ENCODE peak calls at places on chromosome 2, in six cellular contexts. S, L, P, J, F and O are unnamed samples. For H3K9me3, the result is how much of the 10 kb centered on the place peaks cover.

GRCh38 chr2:216118474-216118873 is 9.3 kb downstream of the XRCC5 start:
- DNase-seq in S (no peak), L (no peak), P (peak), J (no peak), F (no peak), O (no peak)

GRCh38 chr2:26989156-26989555 is 18.7 kb downstream of the MAPRE3 start:
- DNase-seq in S (no peak), L (no peak), P (peak), J (no peak), F (no peak), O (no peak)

GRCh38 chr2:185471441-185471840 is 267.2 kb upstream of the FSIP2 start:
- DNase-seq in S (no peak), L (no peak), P (no peak), J (no peak), F (no peak), O (no peak)

GRCh38 chr2:67625178-67625577 is 228.0 kb downstream of the ETAA1 start:
- DNase-seq in S (no peak), L (no peak), P (peak), J (no peak), F (no peak), O (no peak)

GRCh38 chr2:104769096-104769495 is 84.8 kb upstream of the POU3F3 start:
- DNase-seq in S (no peak), L (no peak), P (peak), J (no peak), F (no peak), O (no peak)

GRCh38 chr2:27123302-27124150 is at the start of gene ABHD1:
- DNase-seq in S (peak), L (peak), P (peak), J (no peak), F (peak), O (peak)

GRCh38 chr2:1871171-1871570 is 126.9 kb upstream of the PXDN start:
- DNase-seq in S (no peak), L (no peak), P (no peak), J (no peak), F (no peak), O (no peak)

GRCh38 chr2:186485576-186485870 is 537 bp upstream of the ZC3H15 start:
- DNase-seq in S (no peak), L (no peak), P (no peak), J (no peak), F (no peak), O (no peak)

GRCh38 chr2:204681412-204681811 is 136.1 kb downstream of the PARD3B start:
- DNase-seq in S (no peak), L (no peak), P (peak), J (no peak), F (no peak), O (no peak)

GRCh38 chr2:168456526-168457176 is 579 bp downstream of the CERS6 start:
- DNase-seq in S (peak), L (peak), P (peak), J (no peak), F (no peak), O (no peak)

GRCh38 chr2:84223191-84223590 is 235.9 kb downstream of the SUCLG1 start:
- DNase-seq in S (no peak), L (no peak), P (no peak), J (no peak), F (no peak), O (no peak)

GRCh38 chr2:216934623-216935022 is 74.8 kb upstream of the TNP1 start:
- DNase-seq in S (no peak), L (no peak), P (no peak), J (no peak), F (no peak), O (no peak)

GRCh38 chr2:26583381-26583911 is 57.7 kb downstream of the CIB4 start:
- DNase-seq in S (no peak), L (no peak), P (no peak), J (no peak), F (no peak), O (no peak)

GRCh38 chr2:43486604-43487003 is 109.2 kb downstream of the THADA start:
- DNase-seq in S (no peak), L (no peak), P (no peak), J (no peak), F (no peak), O (no peak)

GRCh38 chr2:70627499-70627898 is 73.9 kb upstream of the TGFA start:
- DNase-seq in S (no peak), L (no peak), P (peak), J (no peak), F (no peak), O (no peak)

GRCh38 chr2:203891474-203891873 is 23.9 kb downstream of the CTLA4 start:
- DNase-seq in S (no peak), L (no peak), P (peak), J (no peak), F (no peak), O (no peak)

GRCh38 chr2:206150631-206151030 is 8.6 kb downstream of the NDUFS1 start:
- DNase-seq in S (no peak), L (no peak), P (no peak), J (no peak), F (no peak), O (no peak)

GRCh38 chr2:116160657-116161056 is 1653.8 kb upstream of the DDX18 start:
- DNase-seq in S (no peak), L (no peak), P (no peak), J (no peak), F (no peak), O (no peak)
- H3K9me3 ChIP-seq in S (under half), L (under half), P (under half), J (under half), F (under half), O (under half)

GRCh38 chr2:86498468-86499260 is 57.5 kb downstream of the KDM3A start:
- DNase-seq in S (no peak), L (no peak), P (peak), J (no peak), F (no peak), O (no peak)
- H3K9me3 ChIP-seq in S (under half), L (under half), P (under half), J (under half), F (under half), O (under half)

GRCh38 chr2:9858730-9859068 is 15.4 kb downstream of the TAF1B start:
- DNase-seq in S (no peak), L (no peak), P (no peak), J (no peak), F (no peak), O (no peak)

GRCh38 chr2:9852881-9853280 is 9.6 kb downstream of the TAF1B start:
- DNase-seq in S (no peak), L (no peak), P (no peak), J (no peak), F (no peak), O (no peak)

GRCh38 chr2:9857814-9858729 is 14.8 kb downstream of the TAF1B start:
- DNase-seq in S (no peak), L (no peak), P (no peak), J (no peak), F (no peak), O (no peak)
- H3K9me3 ChIP-seq in S (under half), L (under half), P (under half), J (under half), F (under half), O (under half)

GRCh38 chr2:120053891-120054290 is 41.0 kb downstream of the EPB41L5 start:
- DNase-seq in S (no peak), L (no peak), P (peak), J (no peak), F (no peak), O (no peak)
- H3K9me3 ChIP-seq in S (under half), L (under half), P (under half), J (under half), F (under half), O (under half)

GRCh38 chr2:105882920-105883319 is 138.2 kb downstream of the NCK2 start:
- DNase-seq in S (no peak), L (no peak), P (no peak), J (no peak), F (no peak), O (no peak)
- H3K9me3 ChIP-seq in S (under half), L (under half), P (under half), J (under half), F (under half), O (under half)

GRCh38 chr2:95032341-95032740 is 6.8 kb downstream of the MAL start:
- DNase-seq in S (no peak), L (no peak), P (no peak), J (no peak), F (no peak), O (no peak)

GRCh38 chr2:95029898-95030341 is 4.4 kb downstream of the MAL start:
- DNase-seq in S (no peak), L (no peak), P (no peak), J (no peak), F (no peak), O (no peak)

GRCh38 chr2:95030496-95030895 is 5.0 kb downstream of the MAL start:
- DNase-seq in S (no peak), L (no peak), P (no peak), J (no peak), F (no peak), O (no peak)

GRCh38 chr2:95031726-95032116 is 6.2 kb downstream of the MAL start:
- DNase-seq in S (no peak), L (no peak), P (no peak), J (no peak), F (no peak), O (no peak)

GRCh38 chr2:95031076-95031725 is 5.7 kb downstream of the MAL start:
- DNase-seq in S (no peak), L (no peak), P (no peak), J (no peak), F (no peak), O (no peak)
- H3K9me3 ChIP-seq in S (under half), L (under half), P (under half), J (under half), F (under half), O (under half)

DNA sequence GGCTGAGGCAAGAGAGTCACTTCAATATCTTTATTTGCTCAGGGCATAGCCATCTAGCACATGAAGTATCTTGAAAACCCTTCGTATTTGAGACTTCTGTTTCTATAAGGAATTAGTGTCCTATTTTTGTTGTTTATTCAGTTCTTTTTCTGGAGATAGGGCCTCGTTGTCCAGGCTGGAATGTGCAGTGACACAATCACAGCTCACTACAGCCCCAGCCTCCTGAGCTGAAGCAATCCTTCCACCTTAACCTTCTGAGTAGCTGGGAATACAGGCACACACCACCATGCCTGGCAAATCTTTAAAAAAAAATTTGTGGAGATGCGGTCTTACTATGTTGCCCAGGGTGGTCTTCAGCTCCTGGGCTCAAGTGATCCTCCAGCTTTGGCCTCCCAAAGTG is 50.6 kb downstream of the PSMD14 start:
- DNase-seq in S (no peak), L (no peak), P (no peak), J (no peak), F (no peak), O (no peak)
- H3K9me3 ChIP-seq in S (under half), L (under half), P (under half), J (under half), F (under half), O (under half)

DNA sequence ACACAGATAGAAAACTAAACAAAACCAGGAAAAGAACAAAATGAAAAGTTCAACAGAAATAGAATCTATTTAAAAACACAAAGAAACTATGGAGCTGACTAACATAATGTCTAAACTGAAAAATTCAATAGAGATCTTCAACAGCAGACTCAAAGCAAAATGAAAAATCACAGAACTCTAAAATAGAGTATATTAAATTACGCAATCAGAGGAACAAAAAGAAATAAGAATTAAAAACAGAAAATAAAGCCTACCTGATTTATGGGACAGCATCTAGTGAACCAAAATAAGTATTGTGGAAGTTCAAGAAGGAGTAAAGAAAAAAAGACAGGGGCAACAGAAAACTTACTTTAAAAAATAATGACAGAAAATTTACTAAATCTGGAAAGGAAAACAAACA is 152.1 kb upstream of the GALNT5 start:
- DNase-seq in S (no peak), L (no peak), P (no peak), J (no peak), F (no peak), O (no peak)
- H3K9me3 ChIP-seq in S (under half), L (under half), P (under half), J (under half), F (under half), O (under half)